ENCODE peak calls at places on chromosomes 3 and 15, in four cellular contexts. F is tibial nerve, R is neuronal stem cell, B is colonic mucosa. Y is an unnamed sample. For H3K4me1, the result is how much of the 10 kb centered on the place peaks cover.

GRCh38 chr15:90809536-90809935 is 58.9 kb upstream of the FURIN start:
- DNase-seq in F (no peak), R (no peak), B (no peak), Y (no peak)

GRCh38 chr3:195774917-195775316 is 36.8 kb downstream of the MUC4 start:
- DNase-seq in F (peak), R (peak), B (peak), Y (no peak)

GRCh38 chr3:58356054-58356453 is 23.4 kb downstream of the PXK start:
- DNase-seq in F (no peak), R (no peak), B (no peak), Y (no peak)

GRCh38 chr3:23035927-23036640 is 167.0 kb upstream of the UBE2E2 start:
- DNase-seq in F (no peak), R (peak), B (peak), Y (no peak)

GRCh38 chr3:33394403-33395054 is 45.7 kb downstream of the UBP1 start:
- DNase-seq in F (no peak), R (no peak), B (no peak), Y (no peak)

GRCh38 chr3:146308222-146308621 is 57.3 kb upstream of the PLSCR4 start:
- DNase-seq in F (no peak), R (no peak), B (no peak), Y (no peak)

GRCh38 chr15:59298255-59298856 is 74.3 kb downstream of the MYO1E start:
- DNase-seq in F (no peak), R (no peak), B (no peak), Y (no peak)

GRCh38 chr3:126135398-126136076 is 44.8 kb downstream of the ALDH1L1 start:
- DNase-seq in F (no peak), R (no peak), B (peak), Y (no peak)

GRCh38 chr3:52396907-52397591 is 47.9 kb downstream of the SEMA3G start:
- DNase-seq in F (no peak), R (no peak), B (no peak), Y (no peak)

GRCh38 chr3:114451561-114452018 is 157.8 kb downstream of the TIGIT start:
- DNase-seq in F (no peak), R (no peak), B (peak), Y (no peak)

GRCh38 chr15:75694241-75695182 is 18.1 kb downstream of the CSPG4 start:
- DNase-seq in F (peak), R (no peak), B (peak), Y (no peak)

GRCh38 chr3:43796041-43796596 is 105.4 kb downstream of the ABHD5 start:
- DNase-seq in F (no peak), R (no peak), B (no peak), Y (no peak)

GRCh38 chr3:52721742-52722033 is 15.8 kb downstream of the SPCS1 start:
- DNase-seq in F (no peak), R (no peak), B (no peak), Y (no peak)

GRCh38 chr15:85403745-85404144 is 23.3 kb downstream of the AKAP13 start:
- DNase-seq in F (no peak), R (no peak), B (no peak), Y (no peak)

GRCh38 chr15:56857828-56858227 is 60.6 kb upstream of the TCF12 start:
- DNase-seq in F (no peak), R (no peak), B (no peak), Y (no peak)

GRCh38 chr3:194058189-194058571 is 77.8 kb upstream of the HES1 start:
- DNase-seq in F (peak), R (peak), B (peak), Y (no peak)

GRCh38 chr3:134239538-134239937 is 11.1 kb downstream of the RYK start:
- DNase-seq in F (no peak), R (no peak), B (no peak), Y (no peak)

GRCh38 chr3:172125053-172125452 is 85.7 kb downstream of the FNDC3B start:
- DNase-seq in F (no peak), R (no peak), B (no peak), Y (no peak)

GRCh38 chr3:178930116-178930515 is 141.5 kb downstream of the ZMAT3 start:
- DNase-seq in F (no peak), R (no peak), B (no peak), Y (no peak)

GRCh38 chr15:92909131-92909781 is 9.1 kb downstream of the CHD2 start:
- DNase-seq in F (no peak), R (no peak), B (no peak), Y (no peak)

GRCh38 chr3:28841436-28841835 is 439.4 kb upstream of the RBMS3 start:
- DNase-seq in F (no peak), R (no peak), B (no peak), Y (no peak)

GRCh38 chr3:53824795-53825194 is 21.4 kb downstream of the CHDH start:
- DNase-seq in F (no peak), R (no peak), B (no peak), Y (no peak)

GRCh38 chr15:56988219-56988618 is 69.8 kb downstream of the TCF12 start:
- DNase-seq in F (no peak), R (no peak), B (no peak), Y (no peak)

GRCh38 chr3:128875556-128876120 is 3.8 kb upstream of the ACAD9 start:
- DNase-seq in F (no peak), R (peak), B (peak), Y (peak)

GRCh38 chr3:171457263-171458055 is 2.7 kb downstream of the TNIK start:
- DNase-seq in F (no peak), R (no peak), B (peak), Y (no peak)

GRCh38 chr3:183710231-183710630 is 12.6 kb downstream of the YEATS2 start:
- DNase-seq in F (no peak), R (no peak), B (no peak), Y (no peak)

GRCh38 chr3:157516928-157517327 is 13.7 kb upstream of the VEPH1 start:
- DNase-seq in F (no peak), R (no peak), B (no peak), Y (no peak)

GRCh38 chr15:71237456-71238188 is 122.4 kb downstream of the THSD4 start:
- DNase-seq in F (no peak), R (no peak), B (peak), Y (no peak)

GRCh38 chr3:184666422-184666821 is 45.4 kb downstream of the MAGEF1 start:
- DNase-seq in F (no peak), R (no peak), B (no peak), Y (no peak)

GRCh38 chr15:68550004-68550403 is 28.8 kb upstream of the CORO2B start:
- DNase-seq in F (no peak), R (no peak), B (no peak), Y (no peak)

GRCh38 chr15:80996247-80996646 is 4.5 kb upstream of the TLNRD1 start:
- DNase-seq in F (no peak), R (no peak), B (no peak), Y (no peak)

GRCh38 chr3:130386604-130387263 is 41.3 kb downstream of the COL6A5 start:
- DNase-seq in F (no peak), R (no peak), B (no peak), Y (no peak)

GRCh38 chr15:73009306-73010091 is 42.8 kb upstream of the NEO1 start:
- DNase-seq in F (no peak), R (no peak), B (no peak), Y (no peak)

GRCh38 chr3:76756578-76756977 is 283.3 kb upstream of the ROBO2 start:
- DNase-seq in F (no peak), R (no peak), B (peak), Y (no peak)

GRCh38 chr3:10983219-10983916 is 9.2 kb upstream of the SLC6A1 start:
- DNase-seq in F (no peak), R (peak), B (peak), Y (no peak)

GRCh38 chr15:70095387-70096214 is 2.1 kb downstream of the TLE3 start:
- DNase-seq in F (no peak), R (no peak), B (peak), Y (peak)

GRCh38 chr3:123423026-123423425 is 25.9 kb downstream of the ADCY5 start:
- DNase-seq in F (no peak), R (no peak), B (peak), Y (no peak)

GRCh38 chr15:58334803-58335202 is 97.0 kb upstream of the LIPC start:
- DNase-seq in F (no peak), R (no peak), B (no peak), Y (no peak)

GRCh38 chr3:132756108-132756650 is 34.0 kb upstream of the NPHP3 start:
- DNase-seq in F (no peak), R (no peak), B (no peak), Y (no peak)
- H3K4me1 ChIP-seq in F (under half), R (under half), B (under half), Y (under half)

GRCh38 chr3:143963946-143964345 is 7.7 kb upstream of the DIPK2A start:
- DNase-seq in F (no peak), R (no peak), B (no peak), Y (no peak)
- H3K4me1 ChIP-seq in F (under half), R (under half), B (under half), Y (under half)

DNA sequence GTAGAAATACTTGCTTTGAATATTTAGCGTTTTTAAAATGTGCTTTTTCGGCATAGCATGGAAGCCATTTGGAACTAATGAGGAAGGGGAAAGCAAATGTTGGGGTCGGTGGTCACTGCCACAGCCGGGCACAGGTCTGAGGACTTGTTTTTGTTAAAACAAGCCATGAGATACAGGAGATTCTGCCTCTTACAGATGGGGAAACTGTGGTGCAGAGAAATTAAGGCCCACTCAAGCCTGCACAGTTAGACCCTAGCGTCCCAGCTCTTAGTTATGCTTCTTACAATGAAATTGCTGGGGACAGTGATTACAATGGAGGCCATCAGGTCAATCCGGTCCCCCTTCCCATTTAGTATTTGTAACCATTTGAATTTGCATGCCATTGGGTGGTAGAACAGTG is 2.5 kb upstream of the GPR171 start:
- DNase-seq in F (no peak), R (no peak), B (no peak), Y (no peak)
- H3K4me1 ChIP-seq in F (under half), R (under half), B (under half), Y (half or more)

GRCh38 chr3:170059447-170059846 is 21.7 kb downstream of the GPR160 start:
- DNase-seq in F (no peak), R (no peak), B (no peak), Y (no peak)

GRCh38 chr3:170057550-170057949 is 19.8 kb downstream of the GPR160 start:
- DNase-seq in F (no peak), R (no peak), B (peak), Y (no peak)

GRCh38 chr3:170055209-170055608 is 17.4 kb downstream of the GPR160 start:
- DNase-seq in F (no peak), R (no peak), B (no peak), Y (no peak)

GRCh38 chr3:170058127-170058526 is 20.3 kb downstream of the GPR160 start:
- DNase-seq in F (no peak), R (no peak), B (peak), Y (no peak)

DNA sequence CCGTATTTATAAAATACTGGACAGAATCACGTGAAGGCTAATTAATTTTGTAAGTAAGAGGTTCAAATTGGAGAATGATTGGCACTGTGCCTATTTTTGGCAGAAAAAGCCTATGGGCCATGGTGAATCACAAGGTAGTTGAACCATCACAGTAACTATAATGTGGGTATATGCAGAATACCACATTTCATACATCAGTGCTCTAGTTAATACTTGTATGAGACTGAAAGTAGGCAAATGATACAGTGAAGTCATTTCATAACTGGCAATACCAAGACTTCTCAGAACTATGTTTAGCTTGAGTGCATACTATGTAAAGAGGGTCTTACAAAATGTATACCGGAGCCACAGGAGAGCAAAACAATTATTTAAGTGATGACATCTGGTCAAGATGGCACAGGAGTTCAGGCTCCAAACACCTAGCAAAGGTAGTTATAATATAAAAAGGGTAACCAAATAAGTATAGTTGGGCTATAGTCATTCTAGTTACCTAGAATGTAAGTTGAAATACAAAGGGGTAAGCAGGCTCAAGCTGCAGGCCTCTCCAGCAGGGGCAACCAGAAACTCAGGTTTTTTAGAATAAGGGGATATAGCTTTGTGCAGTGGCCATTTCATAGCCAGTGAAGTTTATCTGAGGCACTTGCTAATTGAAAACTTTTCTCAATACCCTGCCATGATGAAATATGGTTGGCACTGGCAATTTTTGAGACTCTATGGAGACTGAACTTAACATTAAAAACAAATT is 19.1 kb downstream of the GPR160 start:
- DNase-seq in F (no peak), R (no peak), B (no peak), Y (no peak)
- H3K4me1 ChIP-seq in F (under half), R (under half), B (under half), Y (under half)